ENCODE peak calls at places on chromosomes 6 and 20, in six cellular contexts. One of them, this sample, is unnamed. For H3K4me1, the result is how much of the 10 kb centered on the place peaks cover.

GRCh38 chr6:2940010-2940850 is 31.1 kb downstream of the SERPINB6 start:
- DNase-seq in tibial artery: no peak
- DNase-seq in ovary: no peak
- DNase-seq in transverse colon: no peak
- DNase-seq in lower lobe of right lung: peak
- DNase-seq in HCT116: no peak
- DNase-seq in this sample: no peak

GRCh38 chr6:3526962-3527796 is 70.3 kb upstream of the SLC22A23 start:
- DNase-seq in tibial artery: no peak
- DNase-seq in ovary: no peak
- DNase-seq in transverse colon: no peak
- DNase-seq in lower lobe of right lung: no peak
- DNase-seq in HCT116: no peak
- DNase-seq in this sample: no peak

GRCh38 chr6:119322715-119323350 is 26.7 kb downstream of the MAN1A1 start:
- DNase-seq in tibial artery: no peak
- DNase-seq in ovary: no peak
- DNase-seq in transverse colon: no peak
- DNase-seq in lower lobe of right lung: no peak
- DNase-seq in HCT116: peak
- DNase-seq in this sample: no peak

GRCh38 chr6:38166411-38167240 is 347.1 kb downstream of the ZFAND3 start:
- DNase-seq in tibial artery: no peak
- DNase-seq in ovary: no peak
- DNase-seq in transverse colon: no peak
- DNase-seq in lower lobe of right lung: no peak
- DNase-seq in HCT116: no peak
- DNase-seq in this sample: no peak

GRCh38 chr20:49268600-49269365 is 9.1 kb downstream of the ZNFX1 start:
- DNase-seq in tibial artery: no peak
- DNase-seq in ovary: no peak
- DNase-seq in transverse colon: no peak
- DNase-seq in lower lobe of right lung: no peak
- DNase-seq in HCT116: no peak
- DNase-seq in this sample: no peak

GRCh38 chr6:16676978-16677377 is 84.3 kb downstream of the ATXN1 start:
- DNase-seq in tibial artery: no peak
- DNase-seq in ovary: no peak
- DNase-seq in transverse colon: no peak
- DNase-seq in lower lobe of right lung: no peak
- DNase-seq in HCT116: peak
- DNase-seq in this sample: no peak

GRCh38 chr6:167761794-167762258 is 64.9 kb upstream of the AFDN start:
- DNase-seq in tibial artery: no peak
- DNase-seq in ovary: peak
- DNase-seq in transverse colon: no peak
- DNase-seq in lower lobe of right lung: no peak
- DNase-seq in HCT116: no peak
- DNase-seq in this sample: no peak

GRCh38 chr20:4563534-4563933 is 158.2 kb upstream of the PRND start:
- DNase-seq in tibial artery: no peak
- DNase-seq in ovary: no peak
- DNase-seq in transverse colon: no peak
- DNase-seq in lower lobe of right lung: no peak
- DNase-seq in HCT116: no peak
- DNase-seq in this sample: no peak

GRCh38 chr20:34907616-34908469 is 31.4 kb downstream of the ACSS2 start:
- DNase-seq in tibial artery: no peak
- DNase-seq in ovary: peak
- DNase-seq in transverse colon: peak
- DNase-seq in lower lobe of right lung: no peak
- DNase-seq in HCT116: peak
- DNase-seq in this sample: peak

GRCh38 chr20:44215125-44215524 is 4.6 kb upstream of the OSER1 start:
- DNase-seq in tibial artery: peak
- DNase-seq in ovary: peak
- DNase-seq in transverse colon: peak
- DNase-seq in lower lobe of right lung: peak
- DNase-seq in HCT116: peak
- DNase-seq in this sample: no peak

GRCh38 chr6:5697508-5697907 is 309.2 kb downstream of the NRN1 start:
- DNase-seq in tibial artery: no peak
- DNase-seq in ovary: no peak
- DNase-seq in transverse colon: no peak
- DNase-seq in lower lobe of right lung: no peak
- DNase-seq in HCT116: no peak
- DNase-seq in this sample: no peak

GRCh38 chr6:30074331-30075093 is 1.1 kb downstream of the RNF39 start:
- DNase-seq in tibial artery: no peak
- DNase-seq in ovary: peak
- DNase-seq in transverse colon: no peak
- DNase-seq in lower lobe of right lung: peak
- DNase-seq in HCT116: no peak
- DNase-seq in this sample: no peak

GRCh38 chr6:135488023-135488422 is 9.5 kb downstream of the AHI1 start:
- DNase-seq in tibial artery: no peak
- DNase-seq in ovary: no peak
- DNase-seq in transverse colon: no peak
- DNase-seq in lower lobe of right lung: no peak
- DNase-seq in HCT116: no peak
- DNase-seq in this sample: no peak

GRCh38 chr6:124119591-124119990 is 315.9 kb downstream of the NKAIN2 start:
- DNase-seq in tibial artery: no peak
- DNase-seq in ovary: no peak
- DNase-seq in transverse colon: no peak
- DNase-seq in lower lobe of right lung: no peak
- DNase-seq in HCT116: no peak
- DNase-seq in this sample: peak

GRCh38 chr6:36839819-36840379 is 655 bp upstream of the CPNE5 start:
- DNase-seq in tibial artery: no peak
- DNase-seq in ovary: peak
- DNase-seq in transverse colon: no peak
- DNase-seq in lower lobe of right lung: peak
- DNase-seq in HCT116: peak
- DNase-seq in this sample: no peak

GRCh38 chr6:157646012-157646411 is 177.0 kb upstream of the SNX9 start:
- DNase-seq in tibial artery: peak
- DNase-seq in ovary: no peak
- DNase-seq in transverse colon: no peak
- DNase-seq in lower lobe of right lung: no peak
- DNase-seq in HCT116: no peak
- DNase-seq in this sample: no peak

GRCh38 chr6:109055771-109056235 is 38.8 kb downstream of the SESN1 start:
- DNase-seq in tibial artery: no peak
- DNase-seq in ovary: no peak
- DNase-seq in transverse colon: no peak
- DNase-seq in lower lobe of right lung: no peak
- DNase-seq in HCT116: no peak
- DNase-seq in this sample: no peak

GRCh38 chr6:67265996-67266768 is 1368.9 kb upstream of the ADGRB3 start:
- DNase-seq in tibial artery: no peak
- DNase-seq in ovary: no peak
- DNase-seq in transverse colon: no peak
- DNase-seq in lower lobe of right lung: no peak
- DNase-seq in HCT116: no peak
- DNase-seq in this sample: no peak

GRCh38 chr6:27126815-27127537 is 120.5 kb upstream of the PRSS16 start:
- DNase-seq in tibial artery: peak
- DNase-seq in ovary: peak
- DNase-seq in transverse colon: peak
- DNase-seq in lower lobe of right lung: peak
- DNase-seq in HCT116: peak
- DNase-seq in this sample: peak

GRCh38 chr6:74534485-74535211 is 671.2 kb downstream of the COL12A1 start:
- DNase-seq in tibial artery: no peak
- DNase-seq in ovary: no peak
- DNase-seq in transverse colon: no peak
- DNase-seq in lower lobe of right lung: no peak
- DNase-seq in HCT116: peak
- DNase-seq in this sample: no peak

GRCh38 chr6:132683543-132683942 is 24.6 kb upstream of the TAAR1 start:
- DNase-seq in tibial artery: no peak
- DNase-seq in ovary: no peak
- DNase-seq in transverse colon: no peak
- DNase-seq in lower lobe of right lung: no peak
- DNase-seq in HCT116: no peak
- DNase-seq in this sample: no peak

GRCh38 chr20:45283529-45284065 is 23.0 kb upstream of the RBPJL start:
- DNase-seq in tibial artery: no peak
- DNase-seq in ovary: no peak
- DNase-seq in transverse colon: no peak
- DNase-seq in lower lobe of right lung: no peak
- DNase-seq in HCT116: no peak
- DNase-seq in this sample: no peak

GRCh38 chr6:16982827-16983226 is 119.0 kb upstream of the STMND1 start:
- DNase-seq in tibial artery: no peak
- DNase-seq in ovary: no peak
- DNase-seq in transverse colon: no peak
- DNase-seq in lower lobe of right lung: no peak
- DNase-seq in HCT116: no peak
- DNase-seq in this sample: no peak

GRCh38 chr20:19047040-19047950 is 165.1 kb upstream of the SLC24A3 start:
- DNase-seq in tibial artery: peak
- DNase-seq in ovary: peak
- DNase-seq in transverse colon: peak
- DNase-seq in lower lobe of right lung: peak
- DNase-seq in HCT116: no peak
- DNase-seq in this sample: no peak

GRCh38 chr6:94446120-94446519 is 1026.8 kb upstream of the EPHA7 start:
- DNase-seq in tibial artery: no peak
- DNase-seq in ovary: no peak
- DNase-seq in transverse colon: no peak
- DNase-seq in lower lobe of right lung: no peak
- DNase-seq in HCT116: no peak
- DNase-seq in this sample: no peak

GRCh38 chr6:144325232-144325631 is 40.1 kb downstream of the UTRN start:
- DNase-seq in tibial artery: no peak
- DNase-seq in ovary: no peak
- DNase-seq in transverse colon: no peak
- DNase-seq in lower lobe of right lung: no peak
- DNase-seq in HCT116: no peak
- DNase-seq in this sample: no peak

GRCh38 chr6:144330017-144330416 is 44.9 kb downstream of the UTRN start:
- DNase-seq in tibial artery: no peak
- DNase-seq in ovary: no peak
- DNase-seq in transverse colon: no peak
- DNase-seq in lower lobe of right lung: no peak
- DNase-seq in HCT116: no peak
- DNase-seq in this sample: no peak

GRCh38 chr6:144331610-144332009 is 46.5 kb downstream of the UTRN start:
- DNase-seq in tibial artery: no peak
- DNase-seq in ovary: no peak
- DNase-seq in transverse colon: no peak
- DNase-seq in lower lobe of right lung: no peak
- DNase-seq in HCT116: no peak
- DNase-seq in this sample: no peak

GRCh38 chr6:144330588-144330987 is 45.5 kb downstream of the UTRN start:
- DNase-seq in tibial artery: no peak
- DNase-seq in ovary: no peak
- DNase-seq in transverse colon: peak
- DNase-seq in lower lobe of right lung: peak
- DNase-seq in HCT116: peak
- DNase-seq in this sample: no peak

DNA sequence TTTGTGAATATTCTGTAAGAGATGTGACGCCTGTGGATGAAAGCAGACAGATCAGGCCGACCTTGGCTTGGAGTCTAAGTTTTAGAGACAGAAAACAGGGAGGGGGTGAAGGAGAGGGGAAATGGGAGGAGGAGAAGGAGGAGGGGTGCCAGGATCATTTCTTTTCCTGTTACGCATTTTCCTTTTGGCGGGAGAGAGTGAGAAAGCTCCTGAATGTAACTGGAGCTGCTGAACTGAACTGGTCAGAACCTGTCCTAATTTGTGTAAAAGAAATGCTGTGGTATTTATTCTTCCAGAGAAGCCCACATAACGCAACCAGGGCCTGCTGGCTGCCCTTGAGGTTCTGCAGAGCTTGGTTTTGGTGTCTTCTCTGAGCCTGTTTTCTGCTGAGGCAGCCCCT is 41.9 kb downstream of the UTRN start:
- DNase-seq in tibial artery: no peak
- DNase-seq in ovary: peak
- DNase-seq in transverse colon: no peak
- DNase-seq in lower lobe of right lung: no peak
- DNase-seq in HCT116: no peak
- DNase-seq in this sample: no peak
- H3K4me1 ChIP-seq in tibial artery: under half
- H3K4me1 ChIP-seq in ovary: under half
- H3K4me1 ChIP-seq in transverse colon: under half
- H3K4me1 ChIP-seq in lower lobe of right lung: under half
- H3K4me1 ChIP-seq in HCT116: under half
- H3K4me1 ChIP-seq in this sample: under half

GRCh38 chr6:31473244-31473643 is 24.7 kb upstream of the MICB start:
- DNase-seq in tibial artery: no peak
- DNase-seq in ovary: no peak
- DNase-seq in transverse colon: no peak
- DNase-seq in lower lobe of right lung: no peak
- DNase-seq in HCT116: no peak
- DNase-seq in this sample: no peak

GRCh38 chr6:31473780-31474725 is 23.9 kb upstream of the MICB start:
- DNase-seq in tibial artery: no peak
- DNase-seq in ovary: no peak
- DNase-seq in transverse colon: no peak
- DNase-seq in lower lobe of right lung: no peak
- DNase-seq in HCT116: no peak
- DNase-seq in this sample: no peak

GRCh38 chr6:31476515-31477139 is 21.3 kb upstream of the MICB start:
- DNase-seq in tibial artery: no peak
- DNase-seq in ovary: no peak
- DNase-seq in transverse colon: no peak
- DNase-seq in lower lobe of right lung: no peak
- DNase-seq in HCT116: no peak
- DNase-seq in this sample: no peak

GRCh38 chr6:31472259-31472658 is 25.7 kb upstream of the MICB start:
- DNase-seq in tibial artery: no peak
- DNase-seq in ovary: no peak
- DNase-seq in transverse colon: no peak
- DNase-seq in lower lobe of right lung: no peak
- DNase-seq in HCT116: no peak
- DNase-seq in this sample: no peak

GRCh38 chr6:31474871-31475286 is 23.1 kb upstream of the MICB start:
- DNase-seq in tibial artery: no peak
- DNase-seq in ovary: no peak
- DNase-seq in transverse colon: no peak
- DNase-seq in lower lobe of right lung: no peak
- DNase-seq in HCT116: no peak
- DNase-seq in this sample: no peak
- TF ChIP-seq CTCF in tibial artery: peak
- TF ChIP-seq CTCF in ovary: no peak
- TF ChIP-seq CTCF in transverse colon: no peak
- TF ChIP-seq CTCF in lower lobe of right lung: peak
- TF ChIP-seq CTCF in HCT116: peak
- TF ChIP-seq CTCF in this sample: no peak

GRCh38 chr20:59040682-59041081 is 1.9 kb downstream of the PRELID3B start:
- DNase-seq in tibial artery: no peak
- DNase-seq in ovary: no peak
- DNase-seq in transverse colon: peak
- DNase-seq in lower lobe of right lung: no peak
- DNase-seq in HCT116: no peak
- DNase-seq in this sample: no peak
- H3K4me3 ChIP-seq in tibial artery: no peak
- H3K4me3 ChIP-seq in ovary: no peak
- H3K4me3 ChIP-seq in transverse colon: peak
- H3K4me3 ChIP-seq in lower lobe of right lung: no peak
- H3K4me3 ChIP-seq in HCT116: no peak
- H3K4me3 ChIP-seq in this sample: no peak

GRCh38 chr6:71404967-71405278 is 116.3 kb downstream of the OGFRL1 start:
- DNase-seq in tibial artery: no peak
- DNase-seq in ovary: no peak
- DNase-seq in transverse colon: no peak
- DNase-seq in lower lobe of right lung: no peak
- DNase-seq in HCT116: no peak
- DNase-seq in this sample: no peak
- H3K4me1 ChIP-seq in tibial artery: under half
- H3K4me1 ChIP-seq in ovary: under half
- H3K4me1 ChIP-seq in transverse colon: under half
- H3K4me1 ChIP-seq in lower lobe of right lung: half or more
- H3K4me1 ChIP-seq in HCT116: under half
- H3K4me1 ChIP-seq in this sample: half or more